ENCODE peak calls at places on chromosomes 3 and 15, in six cellular contexts. A is GM23338, D is hepatocyte, L is HCT116, F is GM23248, P is MM.1S. Q is an unnamed sample.
A peak's percentile ranks its signal among the peaks of the same experiment; 100 is the strongest.

GRCh38 chr3:178900244-178900643 is 171.4 kb downstream of the ZMAT3 start:
- DNase-seq in F (no peak), P (no peak), D (no peak), L (no peak), A (no peak), Q (no peak)

GRCh38 chr15:101646652-101647051 is 5.5 kb downstream of the TM2D3 start:
- DNase-seq in P (no peak), D (no peak), L (no peak), F (peak; percentile 29), A (no peak), Q (no peak)

GRCh38 chr3:83890763-83891135 is 1068.0 kb upstream of the CADM2 start:
- DNase-seq in P (no peak), A (no peak), F (no peak), L (no peak), D (no peak), Q (no peak)

GRCh38 chr3:100062665-100063064 is 51.6 kb downstream of the FILIP1L start:
- DNase-seq in F (no peak), D (no peak), A (no peak), L (no peak), P (no peak), Q (no peak)

GRCh38 chr3:177490626-177491025 is 293.3 kb upstream of the TBL1XR1 start:
- DNase-seq in D (no peak), L (no peak), A (no peak), P (no peak), F (no peak), Q (no peak)

GRCh38 chr15:83158393-83158792 is 49.2 kb downstream of the HDGFL3 start:
- DNase-seq in A (no peak), D (no peak), L (no peak), P (no peak), F (peak; percentile 18), Q (no peak)

GRCh38 chr3:7447197-7447769 is 586.4 kb downstream of the GRM7 start:
- DNase-seq in A (no peak), L (no peak), P (no peak), D (no peak), F (no peak), Q (no peak)

GRCh38 chr15:59685737-59686297 is 3.3 kb downstream of the BNIP2 start:
- DNase-seq in F (peak; percentile 56), L (no peak), D (no peak), P (no peak), A (no peak), Q (no peak)

GRCh38 chr3:52488746-52489145 is 6.4 kb upstream of the STAB1 start:
- DNase-seq in A (no peak), L (no peak), D (no peak), P (no peak), F (no peak), Q (no peak)

GRCh38 chr15:66860844-66861243 is 158.8 kb downstream of the SMAD6 start:
- DNase-seq in D (no peak), L (no peak), A (no peak), P (no peak), F (peak; percentile 45), Q (no peak)

GRCh38 chr3:17798000-17798399 is 55.6 kb upstream of the TBC1D5 start:
- DNase-seq in F (no peak), A (peak; percentile 65), P (no peak), D (no peak), L (no peak), Q (no peak)

GRCh38 chr3:124785966-124786365 is 55.7 kb downstream of the UMPS start:
- DNase-seq in F (peak; percentile 56), A (no peak), L (no peak), D (no peak), P (no peak), Q (no peak)

GRCh38 chr15:82159922-82160321 is 102.6 kb downstream of the EFL1 start:
- DNase-seq in F (peak; percentile 99), A (peak; percentile 25), D (peak; percentile 34), L (peak; percentile 43), P (no peak), Q (peak; percentile 5)

GRCh38 chr3:157239082-157239704 is 79.2 kb upstream of the CCNL1 start:
- DNase-seq in P (peak; percentile 85), D (peak; percentile 82), F (peak; percentile 73), L (peak; percentile 46), A (peak; percentile 87), Q (peak; percentile 82)

GRCh38 chr15:38843736-38844590 is 279.3 kb upstream of the RASGRP1 start:
- DNase-seq in P (no peak), F (peak; percentile 82), L (no peak), D (peak; percentile 26), A (no peak), Q (no peak)

GRCh38 chr3:186321746-186322145 is 40.3 kb downstream of the DGKG start:
- DNase-seq in P (no peak), A (no peak), F (no peak), D (no peak), L (no peak), Q (no peak)

GRCh38 chr15:75647370-75648155 is at the start of gene SNX33:
- DNase-seq in F (peak; percentile 96), D (peak; percentile 91), A (peak; percentile 92), L (no peak), P (peak; percentile 25), Q (peak; percentile 95)

GRCh38 chr15:28132524-28133275 is 33.6 kb upstream of the OCA2 start:
- DNase-seq in F (peak; percentile 62), L (no peak), A (no peak), D (no peak), P (no peak), Q (no peak)

GRCh38 chr3:48982016-48982415 is 8.0 kb upstream of the P4HTM start:
- DNase-seq in D (no peak), F (no peak), L (no peak), A (no peak), P (no peak), Q (no peak)

GRCh38 chr3:99578339-99578970 is 59.9 kb upstream of the COL8A1 start:
- DNase-seq in D (no peak), P (no peak), L (no peak), F (no peak), A (no peak), Q (no peak)

GRCh38 chr15:48283361-48284157 is 47.7 kb upstream of the DUT start:
- DNase-seq in P (no peak), F (no peak), D (no peak), L (no peak), A (no peak), Q (no peak)

GRCh38 chr15:70528270-70528706 is 235.1 kb downstream of the UACA start:
- DNase-seq in F (peak; percentile 24), P (peak; percentile 94), D (peak; percentile 42), L (peak; percentile 40), A (no peak), Q (no peak)

DNA sequence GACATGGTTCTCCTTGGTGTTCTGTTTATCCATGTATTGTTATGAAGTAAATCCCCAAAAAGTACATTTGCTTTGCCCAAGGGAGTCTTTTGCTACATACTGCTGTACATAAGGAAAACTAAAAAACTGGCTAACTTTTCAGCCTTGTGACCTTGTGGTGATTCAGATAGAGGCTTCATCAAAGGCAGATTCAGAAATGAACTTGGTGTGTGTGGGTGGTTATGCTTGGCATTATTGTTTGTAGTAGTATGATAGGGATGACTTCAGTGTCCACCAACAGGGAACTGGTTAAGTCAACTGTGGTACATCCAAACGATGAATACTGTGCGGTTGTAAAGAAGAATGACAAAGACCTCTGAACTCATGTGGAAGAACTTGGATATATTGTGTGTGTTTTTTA is 75.6 kb upstream of the CHRNB4 start:
- DNase-seq in F (peak; percentile 23), D (no peak), L (no peak), A (no peak), P (no peak), Q (no peak)
- TF ChIP-seq EZH2phosphoT487 in F (no peak), D (no peak), L (no peak), A (no peak), P (no peak), Q (no peak)

GRCh38 chr3:143808999-143809700 is 39.1 kb downstream of the SLC9A9 start:
- DNase-seq in D (peak; percentile 10), P (no peak), L (no peak), F (peak; percentile 19), A (no peak), Q (no peak)
- H3K27ac ChIP-seq in D (peak overlapping the region; percentile 65), P (no peak overlapping the region), L (no peak overlapping the region), F (no peak overlapping the region), A (no peak overlapping the region), Q (no peak overlapping the region)

DNA sequence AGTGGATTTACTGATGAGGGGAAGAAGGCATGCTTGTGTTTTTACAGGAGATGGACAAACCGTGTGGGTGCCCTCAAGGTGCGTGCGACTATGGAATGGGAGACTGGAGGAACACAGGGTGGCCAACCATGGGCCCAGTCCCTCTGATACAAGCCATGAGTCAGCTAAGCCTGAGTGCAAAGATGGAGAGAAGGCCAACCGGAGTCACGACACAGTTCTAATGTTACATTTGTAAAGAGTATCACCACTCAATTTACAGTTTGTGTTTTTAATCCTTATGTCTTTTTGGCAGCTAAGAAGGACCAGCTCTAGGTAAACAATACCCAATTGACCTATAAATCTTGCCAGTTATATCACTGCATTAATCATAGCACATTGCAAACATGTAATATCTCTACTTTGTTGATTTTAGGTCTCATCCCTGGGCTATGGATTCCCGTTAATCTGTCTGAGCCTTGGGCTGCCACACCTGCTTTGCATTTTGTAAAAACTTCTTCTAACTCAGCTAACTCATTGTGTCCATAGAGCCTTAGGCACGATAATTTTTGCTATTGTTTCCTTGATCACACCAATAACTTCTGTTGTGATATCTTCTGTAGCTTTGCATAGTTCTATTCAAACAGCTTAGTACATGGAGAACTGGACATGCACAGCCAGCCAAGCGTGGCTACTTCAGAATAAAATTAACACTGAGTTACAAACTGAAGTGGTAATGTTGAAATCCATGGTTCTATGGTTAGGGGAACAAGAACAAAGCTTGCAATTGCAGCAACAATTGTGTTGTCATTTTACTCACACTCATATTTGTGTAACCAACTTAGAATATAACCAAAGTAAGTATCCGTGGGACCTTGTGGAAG is 50.2 kb downstream of the LSM3 start:
- DNase-seq in A (no peak), L (no peak), P (no peak), F (no peak), D (no peak), Q (no peak)
- H3K4me1 ChIP-seq in A (peaks cover 5% of the 10 kb centered on the region), L (no peaks in the 10 kb centered on the region), P (no peaks in the 10 kb centered on the region), F (peaks cover 26% of the 10 kb centered on the region), D (peaks cover 76% of the 10 kb centered on the region), Q (peaks cover 6% of the 10 kb centered on the region)

GRCh38 chr3:19226516-19226915 is 78.2 kb downstream of the KCNH8 start:
- DNase-seq in P (no peak), A (peak; percentile 16), D (no peak), L (no peak), F (no peak), Q (peak; percentile 24)

GRCh38 chr3:19229086-19229485 is 80.8 kb downstream of the KCNH8 start:
- DNase-seq in L (no peak), P (no peak), A (no peak), F (no peak), D (no peak), Q (no peak)

GRCh38 chr3:19232566-19232965 is 84.3 kb downstream of the KCNH8 start:
- DNase-seq in D (no peak), P (no peak), L (no peak), A (no peak), F (no peak), Q (no peak)

DNA sequence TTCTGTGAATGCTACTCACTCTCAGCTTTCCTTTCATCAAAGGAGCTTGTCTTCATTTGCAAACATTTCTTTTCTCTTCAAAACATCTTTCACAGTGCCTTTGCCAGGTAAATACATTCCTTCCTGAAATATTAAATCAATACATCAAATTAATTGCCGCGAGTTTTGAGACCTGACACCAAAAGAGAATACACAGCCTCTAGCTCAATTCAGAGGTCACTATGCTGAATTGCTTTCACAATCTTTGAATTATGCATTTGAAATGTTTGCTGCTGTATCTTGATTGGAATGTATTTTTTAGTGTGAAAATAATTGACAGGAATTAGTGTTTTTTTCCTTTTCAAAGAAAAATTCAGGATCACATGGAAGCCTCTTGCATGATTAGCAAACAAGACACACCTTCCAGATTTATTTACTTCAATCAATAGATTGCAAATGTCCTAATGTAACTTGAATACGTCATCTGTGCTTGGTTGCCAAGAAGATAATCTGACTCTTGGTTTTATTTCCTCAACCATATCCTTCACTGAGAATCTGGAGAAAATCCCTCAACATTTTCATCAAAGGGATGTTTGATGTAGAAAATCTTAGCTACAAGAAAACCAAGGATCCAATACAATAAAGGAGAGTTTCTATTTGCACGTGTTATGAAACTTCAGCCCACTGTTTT is 83.6 kb downstream of the KCNH8 start:
- DNase-seq in D (no peak), P (no peak), L (no peak), F (no peak), A (no peak), Q (no peak)
- TF ChIP-seq EZH2phosphoT487 in D (no peak), P (no peak), L (no peak), F (no peak), A (no peak), Q (no peak)

Q was measured in neural progenitor cell.